ENCODE peak calls at places on chromosomes 1 and 21, in six cellular contexts. P, V, S, Y, W and O are unnamed samples.

GRCh38 chr1:224696891-224697765 is 81.0 kb downstream of the CNIH3 start:
- DNase-seq in P (no peak), V (no peak), S (no peak), Y (peak), W (no peak), O (no peak)

GRCh38 chr1:51642739-51643142 is 25.8 kb downstream of the OSBPL9 start:
- DNase-seq in P (no peak), V (no peak), S (no peak), Y (peak), W (no peak), O (no peak)

GRCh38 chr1:54401799-54402198 is 4.4 kb downstream of the SSBP3 start:
- DNase-seq in P (no peak), V (no peak), S (no peak), Y (no peak), W (no peak), O (no peak)

GRCh38 chr1:95041491-95042165 is 31.1 kb downstream of the ALG14 start:
- DNase-seq in P (peak), V (no peak), S (no peak), Y (peak), W (peak), O (peak)

GRCh38 chr1:16145030-16145987 is 10.6 kb downstream of the EPHA2 start:
- DNase-seq in P (peak), V (no peak), S (peak), Y (peak), W (peak), O (no peak)

GRCh38 chr1:52002038-52002917 is 11.8 kb upstream of the RAB3B start:
- DNase-seq in P (peak), V (no peak), S (no peak), Y (peak), W (peak), O (peak)

GRCh38 chr21:33313611-33314010 is 11.2 kb upstream of the IFNAR1 start:
- DNase-seq in P (no peak), V (no peak), S (no peak), Y (no peak), W (no peak), O (no peak)

GRCh38 chr1:165894591-165894990 is 67.2 kb downstream of the UCK2 start:
- DNase-seq in P (no peak), V (no peak), S (no peak), Y (no peak), W (no peak), O (no peak)

GRCh38 chr1:46043491-46044017 is 88.9 kb downstream of the PIK3R3 start:
- DNase-seq in P (no peak), V (no peak), S (no peak), Y (no peak), W (no peak), O (peak)

GRCh38 chr1:18066576-18066975 is 41.0 kb upstream of the IGSF21 start:
- DNase-seq in P (no peak), V (no peak), S (no peak), Y (no peak), W (no peak), O (no peak)

GRCh38 chr1:214224605-214225354 is 56.2 kb upstream of the SMYD2 start:
- DNase-seq in P (no peak), V (no peak), S (no peak), Y (peak), W (no peak), O (no peak)

DNA sequence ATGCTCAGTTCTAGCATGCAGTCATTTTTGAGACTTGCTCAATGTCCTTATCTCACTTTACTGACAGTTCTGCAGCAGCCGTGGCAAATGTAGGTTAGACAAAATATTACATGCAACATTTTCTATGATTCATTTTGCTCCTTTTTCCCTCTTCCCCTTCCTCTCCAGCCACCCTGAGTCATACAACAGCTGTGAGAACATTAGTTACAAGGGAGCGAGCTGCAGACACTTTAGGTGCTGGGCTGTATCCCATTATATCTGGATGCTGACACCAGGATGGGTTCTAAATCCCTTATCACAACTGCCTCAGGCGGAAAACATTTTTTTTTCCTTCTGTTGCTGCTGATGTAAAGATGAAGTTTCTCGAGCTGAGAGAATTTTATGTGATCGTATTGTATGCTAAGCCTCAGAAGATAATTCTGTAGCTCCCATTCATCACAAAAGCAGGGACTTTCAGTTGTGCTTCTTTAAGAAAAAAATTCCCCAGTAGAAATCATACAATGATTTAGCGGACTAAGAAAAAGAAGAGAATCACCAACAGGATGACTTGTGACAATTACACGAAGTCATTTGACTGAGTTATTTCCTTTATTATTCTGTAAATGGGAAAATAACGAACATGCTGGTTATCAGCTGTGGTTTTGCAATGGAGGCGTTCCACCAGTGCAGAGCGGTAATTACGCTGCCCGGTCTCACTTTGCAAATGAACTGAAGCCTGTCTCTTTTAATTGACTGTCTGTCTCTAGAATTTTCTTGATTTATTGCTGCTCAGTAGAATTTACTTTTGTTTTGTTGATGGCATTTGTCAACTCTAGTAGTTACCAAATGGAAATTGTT is 345.0 kb downstream of the DISC1 start:
- DNase-seq in P (no peak), V (no peak), S (no peak), Y (peak), W (no peak), O (peak)
- H3K4me3 ChIP-seq in P (no peak), V (no peak), S (no peak), Y (peak), W (no peak), O (no peak)

GRCh38 chr1:27832762-27833161 is 2.2 kb downstream of the PPP1R8 start:
- DNase-seq in P (no peak), V (no peak), S (no peak), Y (peak), W (no peak), O (no peak)
- H3K4me3 ChIP-seq in P (no peak), V (no peak), S (no peak), Y (peak), W (no peak), O (peak)

GRCh38 chr1:207964195-207964966 is 53.5 kb upstream of the CD34 start:
- DNase-seq in P (no peak), V (no peak), S (no peak), Y (peak), W (no peak), O (no peak)
- H3K4me3 ChIP-seq in P (no peak), V (no peak), S (peak), Y (peak), W (no peak), O (peak)

GRCh38 chr1:156894001-156894400 is 483 bp downstream of the PEAR1 start:
- DNase-seq in P (no peak), V (no peak), S (no peak), Y (no peak), W (no peak), O (no peak)

GRCh38 chr1:156893048-156893953 is at the start of gene PEAR1:
- DNase-seq in P (no peak), V (no peak), S (peak), Y (peak), W (no peak), O (no peak)

GRCh38 chr1:156889802-156890585 is 3.5 kb upstream of the PEAR1 start:
- DNase-seq in P (peak), V (peak), S (peak), Y (peak), W (peak), O (peak)

GRCh38 chr1:156894711-156895407 is 1.3 kb downstream of the PEAR1 start:
- DNase-seq in P (no peak), V (no peak), S (peak), Y (peak), W (no peak), O (no peak)

GRCh38 chr1:156892190-156893047 is 1.1 kb upstream of the PEAR1 start:
- DNase-seq in P (peak), V (peak), S (peak), Y (peak), W (no peak), O (peak)
- H3K4me3 ChIP-seq in P (no peak), V (peak), S (peak), Y (peak), W (peak), O (no peak)

DNA sequence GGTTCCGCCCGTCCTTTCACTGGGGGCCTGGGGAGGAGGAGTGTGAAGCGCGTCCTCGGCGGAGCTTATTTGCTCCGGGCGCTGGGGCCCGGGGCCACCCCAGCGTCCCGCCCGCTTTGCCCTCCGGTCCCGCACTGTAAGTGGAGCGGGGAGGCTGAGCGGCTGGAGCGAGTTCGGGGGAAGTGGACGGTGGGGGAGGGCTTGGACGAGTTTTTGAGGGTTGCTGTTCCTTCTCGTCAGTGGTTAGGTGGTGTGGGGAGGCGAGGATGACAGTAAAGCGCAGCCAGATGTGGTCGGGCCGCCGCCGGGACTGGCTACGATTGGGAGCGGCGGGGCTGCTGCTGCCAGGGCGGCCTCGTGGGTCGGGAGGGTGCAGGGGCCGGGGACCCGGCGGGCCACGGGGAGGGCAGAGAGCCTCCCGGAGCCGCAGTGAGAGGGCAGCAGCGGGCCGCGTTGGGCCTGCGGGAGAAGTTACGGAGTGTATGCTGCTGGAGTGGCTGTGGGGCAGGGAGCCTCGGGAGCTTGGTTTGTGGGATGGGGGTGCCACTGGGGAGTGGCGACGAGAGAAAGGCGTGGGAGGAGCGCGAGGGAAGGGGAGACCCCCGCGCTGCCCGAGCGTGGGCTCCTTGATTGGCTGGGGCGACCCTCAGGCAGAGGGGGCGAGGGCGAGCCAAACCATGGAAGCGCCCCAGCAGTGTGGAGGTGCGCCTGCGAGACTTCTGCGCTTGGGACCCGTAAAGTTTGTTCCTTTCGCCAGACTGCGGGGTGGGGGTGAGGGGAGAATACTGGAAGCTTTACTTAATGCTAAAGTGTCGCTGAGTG is 2.1 kb downstream of the ADGRL2 start:
- DNase-seq in P (no peak), V (no peak), S (peak), Y (peak), W (no peak), O (no peak)
- H3K4me3 ChIP-seq in P (peak), V (no peak), S (peak), Y (peak), W (peak), O (no peak)

GRCh38 chr1:40664791-40665190 is 691 bp downstream of the RIMS3 start:
- DNase-seq in P (no peak), V (no peak), S (no peak), Y (no peak), W (no peak), O (no peak)
- H3K4me3 ChIP-seq in P (peak), V (peak), S (peak), Y (no peak), W (peak), O (peak)